ENCODE peak calls at places on chromosomes 13 and 19, in four cellular contexts. P is sigmoid colon, H is tibial artery, S is skeletal muscle cell. M is an unnamed sample.

GRCh38 chr13:30679483-30680330 is 55.6 kb upstream of the ALOX5AP start:
- DNase-seq in H (no peak), S (no peak), P (no peak), M (no peak)

GRCh38 chr19:51903192-51903591 is 1.6 kb downstream of the ZNF649 start:
- DNase-seq in H (no peak), P (no peak), S (no peak), M (no peak)

GRCh38 chr13:22662771-22663170 is 518.0 kb upstream of the SGCG start:
- DNase-seq in S (no peak), H (no peak), P (no peak), M (no peak)

GRCh38 chr13:43171489-43171888 is 148.1 kb downstream of the DNAJC15 start:
- DNase-seq in H (no peak), P (no peak), S (no peak), M (no peak)

GRCh38 chr13:110524484-110525254 is 36.9 kb downstream of the RAB20 start:
- DNase-seq in P (peak), H (no peak), S (no peak), M (no peak)

GRCh38 chr19:41930926-41931592 is 2.8 kb upstream of the ERFL start:
- DNase-seq in S (no peak), H (no peak), P (no peak), M (no peak)

GRCh38 chr13:74945637-74946036 is 536.3 kb downstream of the TBC1D4 start:
- DNase-seq in P (no peak), S (no peak), H (no peak), M (no peak)

GRCh38 chr13:32391101-32391620 is 36.8 kb downstream of the N4BP2L1 start:
- DNase-seq in H (no peak), P (no peak), S (no peak), M (no peak)

GRCh38 chr19:4031420-4031819 is 23.9 kb downstream of the PIAS4 start:
- DNase-seq in P (no peak), H (no peak), S (no peak), M (no peak)

GRCh38 chr19:4914736-4915501 is 5.6 kb downstream of the UHRF1 start:
- DNase-seq in S (no peak), H (no peak), P (no peak), M (peak)

GRCh38 chr13:88042489-88042888 is 371.3 kb downstream of the SLITRK5 start:
- DNase-seq in S (peak), P (no peak), H (no peak), M (no peak)